ENCODE peak calls at places on chromosomes 4 and X, in nine cellular contexts. R is breast epithelium; G is SK-N-SH; O is CD4-positive, alpha-beta T cell; M is osteoblast; X is prostate gland; N is kidney; Y is A549; W is cardiac muscle cell. A is an unnamed sample.

GRCh38 chrX:120090208-120090607 is 12.7 kb upstream of the RHOXF2B start:
- DNase-seq in O (no peak), Y (peak), M (no peak), R (no peak), G (no peak), X (no peak), W (no peak), N (no peak), A (no peak)

GRCh38 chrX:13153796-13154195 is 109.4 kb upstream of the FAM9C start:
- DNase-seq in O (no peak), M (peak), W (no peak), X (no peak), R (no peak), Y (no peak), N (no peak), G (no peak), A (no peak)

GRCh38 chr4:82213485-82214162 is 160.2 kb downstream of the HNRNPD start:
- DNase-seq in W (no peak), O (no peak), M (no peak), Y (no peak), G (no peak), X (no peak), N (no peak), R (no peak), A (peak)

GRCh38 chr4:40301592-40301991 is 33.5 kb upstream of the CHRNA9 start:
- DNase-seq in X (no peak), O (peak), R (no peak), N (no peak), W (no peak), M (no peak), G (no peak), Y (no peak), A (peak)

GRCh38 chr4:37892641-37893040 is 1.8 kb downstream of the TBC1D1 start:
- DNase-seq in M (no peak), Y (no peak), R (no peak), W (no peak), X (no peak), O (peak), N (no peak), G (no peak), A (no peak)

GRCh38 chrX:132576945-132577344 is 88.1 kb upstream of the MBNL3 start:
- DNase-seq in X (no peak), N (no peak), M (no peak), G (no peak), Y (no peak), W (no peak), R (no peak), O (no peak), A (no peak)

GRCh38 chr4:58734030-58734673 is 1624.0 kb upstream of the IGFBP7 start:
- DNase-seq in N (no peak), W (no peak), Y (peak), X (no peak), R (no peak), O (no peak), G (no peak), M (no peak), A (no peak)

GRCh38 chr4:91427171-91427570 is 876.6 kb upstream of the GRID2 start:
- DNase-seq in G (no peak), O (no peak), R (no peak), W (no peak), X (no peak), M (no peak), N (no peak), Y (no peak), A (no peak)

GRCh38 chr4:83894831-83895230 is 358.9 kb downstream of the GPAT3 start:
- DNase-seq in W (no peak), G (no peak), X (no peak), O (no peak), Y (no peak), R (no peak), M (no peak), N (peak), A (no peak)

GRCh38 chr4:150789864-150790263 is 207.9 kb downstream of the MAB21L2 start:
- DNase-seq in R (no peak), N (no peak), W (no peak), Y (no peak), X (no peak), G (no peak), O (no peak), M (no peak), A (no peak)

GRCh38 chr4:184475096-184475461 is 729 bp upstream of the IRF2 start:
- DNase-seq in G (peak), O (peak), R (no peak), Y (peak), M (peak), X (peak), N (peak), W (peak), A (peak)

GRCh38 chrX:16785247-16786138 is 773 bp upstream of the TXLNG start:
- DNase-seq in W (no peak), G (peak), M (peak), R (no peak), N (no peak), X (peak), O (no peak), Y (no peak), A (peak)

GRCh38 chr4:119025440-119025839 is 110.2 kb upstream of the MYOZ2 start:
- DNase-seq in R (no peak), X (peak), N (no peak), M (no peak), O (no peak), W (peak), Y (peak), G (no peak), A (no peak)

GRCh38 chrX:133081990-133082389 is 14.9 kb downstream of the USP26 start:
- DNase-seq in M (peak), R (no peak), W (no peak), N (no peak), O (no peak), Y (no peak), X (no peak), G (no peak), A (peak)

GRCh38 chrX:10208281-10208856 is 51.6 kb downstream of the CLCN4 start:
- DNase-seq in M (no peak), W (no peak), N (no peak), O (no peak), Y (no peak), R (no peak), X (no peak), G (no peak), A (no peak)

GRCh38 chr4:38344929-38345328 is 319.1 kb upstream of the KLF3 start:
- DNase-seq in M (no peak), N (no peak), O (no peak), W (no peak), Y (no peak), X (no peak), R (no peak), G (no peak), A (no peak)

GRCh38 chr4:4216261-4216660 is 10.5 kb downstream of the OTOP1 start:
- DNase-seq in N (no peak), M (no peak), W (no peak), X (no peak), Y (no peak), G (no peak), O (no peak), R (no peak), A (no peak)

GRCh38 chr4:8303485-8304281 is 34.1 kb downstream of the HTRA3 start:
- DNase-seq in R (peak), M (peak), W (peak), G (no peak), O (no peak), N (no peak), X (no peak), Y (peak), A (no peak)

GRCh38 chr4:136551753-136552152 is 980.5 kb downstream of the PCDH18 start:
- DNase-seq in M (no peak), W (no peak), X (no peak), O (no peak), G (no peak), R (no peak), Y (no peak), N (no peak), A (no peak)

GRCh38 chr4:114384629-114385028 is 214.0 kb upstream of the UGT8 start:
- DNase-seq in Y (peak), X (no peak), W (peak), G (peak), M (no peak), N (no peak), O (no peak), R (no peak), A (no peak)

GRCh38 chr4:133130171-133130570 is 18.9 kb upstream of the PCDH10 start:
- DNase-seq in M (no peak), R (no peak), Y (no peak), N (no peak), W (peak), X (no peak), G (no peak), O (no peak), A (no peak)

GRCh38 chr4:77193511-77194236 is 36.7 kb downstream of the CCNG2 start:
- DNase-seq in X (no peak), R (no peak), O (peak), N (peak), G (no peak), M (no peak), Y (no peak), W (no peak), A (peak)

GRCh38 chr4:8201341-8201781 is 2.3 kb downstream of the SH3TC1 start:
- DNase-seq in X (no peak), O (peak), M (no peak), N (peak), Y (no peak), R (no peak), G (no peak), W (peak), A (peak)

GRCh38 chr4:158823461-158823873 is 54.6 kb downstream of the FNIP2 start:
- DNase-seq in M (no peak), W (peak), Y (no peak), O (no peak), X (no peak), R (no peak), N (no peak), G (no peak), A (no peak)

GRCh38 chrX:46649421-46650260 is 76.1 kb downstream of the CHST7 start:
- DNase-seq in G (peak), R (no peak), X (peak), O (no peak), Y (no peak), M (no peak), W (peak), N (no peak), A (peak)

GRCh38 chrX:125605145-125605544 is 285.5 kb downstream of the TEX13C start:
- DNase-seq in Y (no peak), W (no peak), O (no peak), N (no peak), M (no peak), R (no peak), G (no peak), X (no peak), A (no peak)

GRCh38 chr4:113810906-113811305 is 49.4 kb upstream of the CAMK2D start:
- DNase-seq in X (no peak), O (no peak), G (no peak), R (no peak), M (peak), N (no peak), Y (no peak), W (peak), A (no peak)

GRCh38 chrX:118943102-118943501 is 31.3 kb upstream of the LONRF3 start:
- DNase-seq in G (no peak), X (no peak), N (no peak), Y (no peak), O (no peak), W (no peak), M (no peak), R (no peak), A (no peak)

GRCh38 chr4:135731681-135732080 is 1530.1 kb upstream of the PABPC4L start:
- DNase-seq in O (no peak), X (no peak), G (no peak), R (no peak), N (no peak), W (no peak), Y (no peak), M (no peak), A (no peak)

GRCh38 chr4:106371166-106371565 is 2.6 kb upstream of the GIMD1 start:
- DNase-seq in M (no peak), W (no peak), Y (no peak), O (no peak), X (no peak), N (no peak), G (no peak), R (no peak), A (no peak)

GRCh38 chr4:4985844-4986243 is 33.4 kb downstream of the CYTL1 start:
- DNase-seq in O (no peak), N (no peak), W (no peak), R (no peak), M (peak), Y (peak), G (no peak), X (no peak), A (no peak)

DNA sequence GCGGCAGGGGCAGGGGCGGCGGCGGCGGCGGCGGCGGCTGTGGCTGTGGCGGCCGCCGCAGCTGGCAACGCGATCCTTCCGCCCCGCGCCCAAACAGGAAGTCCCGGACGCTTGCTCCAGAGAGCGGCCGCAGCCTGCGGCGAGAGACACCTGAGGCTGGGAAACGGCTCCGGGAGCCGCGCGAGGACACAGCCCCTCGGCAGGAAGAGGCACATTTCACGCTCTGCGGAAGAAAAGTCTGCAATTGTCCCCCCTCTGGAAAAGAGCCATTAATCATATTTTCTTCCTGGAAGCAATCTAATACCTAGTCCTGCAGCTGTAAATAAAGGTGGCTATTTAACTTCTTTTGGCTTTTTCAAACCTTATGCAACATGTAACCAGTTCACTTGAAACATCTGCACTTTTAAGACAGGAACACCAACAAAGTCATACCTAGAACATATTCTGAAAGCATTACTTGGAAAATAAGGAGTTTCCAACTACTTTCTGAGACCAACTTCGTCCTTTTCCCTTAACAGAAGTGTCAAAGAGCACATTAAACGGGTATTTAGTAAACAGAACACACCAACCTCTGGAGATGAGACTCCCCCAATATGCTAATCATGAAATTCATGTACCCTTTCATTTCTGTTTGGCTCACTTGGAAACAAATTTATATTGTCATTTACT is 69.0 kb downstream of the NOCT start:
- DNase-seq in N (no peak), M (no peak), Y (no peak), O (no peak), R (no peak), G (peak), W (no peak), X (no peak), A (no peak)
- TF ChIP-seq CTCF in N (no peak), M (no peak), Y (no peak), O (no peak), R (no peak), G (no peak), W (no peak), X (no peak), A (no peak)

DNA sequence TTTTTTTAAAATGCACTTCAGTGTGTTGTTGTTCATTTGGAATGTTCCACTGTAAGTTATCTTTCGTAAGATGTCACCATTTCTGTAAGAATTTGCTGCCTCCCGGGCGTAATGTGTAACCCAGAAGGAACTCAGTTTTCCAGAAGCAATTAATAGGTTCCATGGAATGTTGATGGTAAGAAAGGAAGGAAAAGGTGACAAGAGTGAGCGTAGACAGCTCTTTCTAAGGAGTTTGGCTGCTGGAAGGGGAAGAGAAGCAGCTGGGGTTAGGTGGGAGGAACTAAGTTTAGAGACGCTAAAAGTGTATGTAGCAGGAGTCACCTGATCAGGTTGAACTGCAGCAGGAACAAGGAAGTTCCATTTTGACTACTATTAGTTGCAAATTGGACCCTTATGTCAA is 35.9 kb downstream of the PNMA5 start:
- DNase-seq in X (no peak), W (peak), Y (no peak), M (no peak), R (no peak), O (no peak), N (no peak), G (no peak), A (no peak)
- H3K27ac ChIP-seq in X (no peak), W (no peak), Y (peak), M (peak), R (peak), O (peak), N (no peak), G (no peak), A (no peak)

GRCh38 chr4:85807247-85807915 is 332.4 kb downstream of the ARHGAP24 start:
- DNase-seq in Y (peak), W (peak), R (no peak), M (peak), X (no peak), N (no peak), O (no peak), G (no peak), A (no peak)
- TF ChIP-seq CTCF in Y (no peak), W (no peak), R (no peak), M (no peak), X (no peak), N (no peak), O (no peak), G (no peak), A (no peak)

DNA sequence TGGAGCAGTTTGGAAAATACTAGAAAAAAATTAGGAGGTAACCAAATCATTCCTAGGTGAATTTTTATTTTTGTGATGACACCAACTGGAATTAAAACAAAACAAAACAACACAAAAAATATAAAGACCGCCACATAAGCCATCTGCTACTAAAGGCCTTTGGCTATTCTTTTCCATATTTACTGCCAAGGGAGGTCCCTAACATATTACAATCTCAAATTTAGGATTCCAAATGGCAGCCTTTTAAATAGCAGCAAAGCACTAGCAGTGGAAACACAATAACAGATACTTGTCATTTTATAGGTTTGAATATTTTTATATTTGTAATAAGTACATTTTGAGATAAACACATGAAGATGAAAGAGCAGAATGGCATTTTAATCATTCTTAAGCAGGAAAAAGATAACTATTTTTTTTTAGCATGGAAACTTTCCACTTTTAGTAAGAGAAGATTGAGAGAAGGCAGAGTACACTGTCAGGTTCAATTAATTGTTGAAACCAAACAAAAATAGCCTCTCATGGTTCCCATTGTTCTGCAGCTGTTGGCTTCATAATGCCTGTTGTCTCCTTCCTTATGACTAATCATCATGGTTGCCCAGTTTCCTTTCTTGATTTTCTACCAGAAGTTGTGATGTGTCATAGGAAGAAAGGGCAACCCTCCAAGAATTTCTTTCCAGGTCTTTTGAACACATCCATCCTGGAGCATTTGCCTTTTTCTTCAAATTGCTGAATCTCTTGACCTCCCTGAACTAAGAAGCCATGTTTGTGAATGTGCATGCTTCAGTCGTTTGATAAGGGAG is 219.0 kb upstream of the EMCN start:
- DNase-seq in X (no peak), N (no peak), M (no peak), G (no peak), Y (peak), R (no peak), O (no peak), W (peak), A (no peak)
- H3K27ac ChIP-seq in X (no peak), N (no peak), M (no peak), G (peak), Y (peak), R (no peak), O (no peak), W (peak), A (no peak)